ENCODE peak calls at places on chromosomes 3 and 15, in four cellular contexts. Q is Calu3, W is Panc1, U is hypothalamus. P is an unnamed sample.

GRCh38 chr15:39756806-39757522 is 25.7 kb downstream of the FSIP1 start:
- DNase-seq in Q (peak), U (no peak), W (peak), P (peak)

GRCh38 chr3:123447749-123448502 is 964 bp downstream of the ADCY5 start:
- DNase-seq in U (no peak), Q (peak), W (no peak), P (no peak)

GRCh38 chr3:128455116-128455515 is 11.6 kb downstream of the DNAJB8 start:
- DNase-seq in Q (no peak), U (no peak), W (no peak), P (no peak)

GRCh38 chr3:124522226-124522625 is 208.0 kb upstream of the UMPS start:
- DNase-seq in W (no peak), U (no peak), Q (no peak), P (no peak)

GRCh38 chr3:76509179-76509830 is 530.6 kb upstream of the ROBO2 start:
- DNase-seq in W (no peak), Q (no peak), U (no peak), P (no peak)

GRCh38 chr3:146033950-146034349 is 127.0 kb downstream of the PLOD2 start:
- DNase-seq in W (no peak), U (no peak), Q (no peak), P (no peak)

GRCh38 chr15:79160211-79160610 is 69.6 kb upstream of the RASGRF1 start:
- DNase-seq in U (no peak), W (no peak), Q (no peak), P (no peak)

GRCh38 chr3:11131371-11131770 is 22.9 kb upstream of the HRH1 start:
- DNase-seq in W (no peak), U (no peak), Q (no peak), P (no peak)

GRCh38 chr15:67832031-67832551 is 6.8 kb downstream of the SKOR1 start:
- DNase-seq in W (no peak), U (no peak), Q (no peak), P (no peak)

GRCh38 chr15:89740137-89740536 is 10.9 kb downstream of the MESP1 start:
- DNase-seq in Q (peak), U (peak), W (peak), P (peak)

GRCh38 chr3:144185291-144185690 is 213.7 kb downstream of the DIPK2A start:
- DNase-seq in Q (no peak), W (no peak), U (no peak), P (no peak)

GRCh38 chr15:31135523-31135922 is 34.0 kb upstream of the TRPM1 start:
- DNase-seq in U (no peak), W (no peak), Q (no peak), P (no peak)

GRCh38 chr3:192303235-192303634 is 424.1 kb downstream of the FGF12 start:
- DNase-seq in W (no peak), U (peak), Q (no peak), P (no peak)

GRCh38 chr3:52827441-52827840 is 3.0 kb downstream of the ITIH4 start:
- DNase-seq in U (no peak), Q (peak), W (no peak), P (no peak)

GRCh38 chr15:73941871-73942635 is 15.8 kb downstream of the LOXL1 start:
- DNase-seq in U (no peak), W (no peak), Q (peak), P (no peak)

GRCh38 chr3:156620260-156620659 is 54.1 kb upstream of the TIPARP start:
- DNase-seq in U (no peak), Q (no peak), W (no peak), P (no peak)

GRCh38 chr15:89937365-89938355 is 24.9 kb upstream of the ARPIN start:
- DNase-seq in W (no peak), U (no peak), Q (no peak), P (no peak)

GRCh38 chr3:178386880-178387279 is 149.4 kb upstream of the KCNMB2 start:
- DNase-seq in W (no peak), Q (no peak), U (no peak), P (no peak)

GRCh38 chr3:151788401-151788800 is 25.5 kb upstream of the AADAC start:
- DNase-seq in U (no peak), Q (no peak), W (no peak), P (no peak)

GRCh38 chr3:72750405-72750922 is 97.8 kb downstream of the SHQ1 start:
- DNase-seq in Q (no peak), W (no peak), U (no peak), P (no peak)

GRCh38 chr3:138092023-138092422 is 23.4 kb downstream of the DZIP1L start:
- DNase-seq in U (no peak), W (no peak), Q (no peak), P (no peak)

GRCh38 chr3:59695858-59696257 is 646.0 kb upstream of the CFAP20DC start:
- DNase-seq in W (no peak), Q (no peak), U (no peak), P (no peak)

GRCh38 chr15:35560895-35561294 is 14.9 kb upstream of the DPH6 start:
- DNase-seq in U (no peak), Q (no peak), W (no peak), P (no peak)

GRCh38 chr15:84790676-84791075 is 26.5 kb upstream of the ALPK3 start:
- DNase-seq in W (no peak), U (no peak), Q (no peak), P (no peak)

GRCh38 chr15:65041787-65042186 is 3.4 kb upstream of the SLC51B start:
- DNase-seq in U (no peak), Q (no peak), W (no peak), P (no peak)

GRCh38 chr3:46368569-46368968 is 2.2 kb upstream of the CCR5 start:
- DNase-seq in Q (peak), W (no peak), U (peak), P (no peak)

GRCh38 chr3:56795097-56795806 is 6.5 kb downstream of the ARHGEF3 start:
- DNase-seq in Q (no peak), U (no peak), W (no peak), P (no peak)

GRCh38 chr3:182608876-182609275 is 184.4 kb upstream of the ATP11B start:
- DNase-seq in U (no peak), W (no peak), Q (no peak), P (no peak)

GRCh38 chr3:141998674-141999290 is 122.3 kb downstream of the ATP1B3 start:
- DNase-seq in W (no peak), Q (no peak), U (no peak), P (peak)

GRCh38 chr3:183734750-183735284 is 37.2 kb downstream of the YEATS2 start:
- DNase-seq in W (no peak), U (no peak), Q (no peak), P (no peak)

GRCh38 chr3:152688313-152688712 is 146.6 kb upstream of the P2RY1 start:
- DNase-seq in W (no peak), Q (no peak), U (no peak), P (peak)

GRCh38 chr15:75639709-75640482 is at the start of gene IMP3:
- DNase-seq in Q (peak), U (peak), W (peak), P (peak)

GRCh38 chr3:12892840-12893189 is 51.5 kb upstream of the RPL32 start:
- DNase-seq in Q (no peak), U (no peak), W (no peak), P (no peak)

GRCh38 chr15:62570405-62570783 is 405.3 kb upstream of the C2CD4B start:
- DNase-seq in W (no peak), Q (no peak), U (no peak), P (no peak)

GRCh38 chr3:180804871-180805430 is 107.5 kb upstream of the FXR1 start:
- DNase-seq in W (no peak), U (peak), Q (no peak), P (no peak)

GRCh38 chr3:51969841-51970240 is 2.6 kb upstream of the PCBP4 start:
- DNase-seq in W (no peak), Q (no peak), U (no peak), P (no peak)

GRCh38 chr3:73070675-73071575 is 9.5 kb downstream of the EBLN2 start:
- DNase-seq in W (no peak), Q (no peak), U (no peak), P (no peak)

P was measured in SK-N-MC.